ENCODE peak calls at places on chromosomes 13 and 19, in four cellular contexts. X is osteoblast, U is right atrium auricular region, P is PC-3. J is an unnamed sample.

GRCh38 chr19:39506944-39507714 is 7.8 kb upstream of the SELENOV start:
- DNase-seq in X (peak), U (no peak), P (peak), J (peak)

GRCh38 chr13:36882829-36883390 is 37.1 kb downstream of the SMAD9 start:
- DNase-seq in X (no peak), U (no peak), P (no peak), J (no peak)

GRCh38 chr13:51793570-51794273 is 10.2 kb downstream of the DHRS12 start:
- DNase-seq in X (peak), U (no peak), P (peak), J (peak)

GRCh38 chr19:33639034-33639681 is 17.4 kb downstream of the CHST8 start:
- DNase-seq in X (no peak), U (no peak), P (no peak), J (no peak)

GRCh38 chr13:38417241-38417640 is 67.6 kb downstream of the UFM1 start:
- DNase-seq in X (no peak), U (no peak), P (peak), J (peak)

GRCh38 chr19:31592456-31592855 is 243.2 kb upstream of the TSHZ3 start:
- DNase-seq in X (no peak), U (no peak), P (no peak), J (no peak)

GRCh38 chr19:47225746-47226425 is 5.1 kb downstream of the BBC3 start:
- DNase-seq in X (peak), U (peak), P (peak), J (peak)

GRCh38 chr13:71577127-71577526 is 289.9 kb downstream of the DACH1 start:
- DNase-seq in X (no peak), U (no peak), P (peak), J (peak)

GRCh38 chr13:101512650-101513049 is 60.2 kb downstream of the ITGBL1 start:
- DNase-seq in X (no peak), U (no peak), P (peak), J (no peak)

GRCh38 chr19:34711890-34712289 is 22.2 kb upstream of the ZNF181 start:
- DNase-seq in X (no peak), U (no peak), P (no peak), J (no peak)

GRCh38 chr19:13118424-13119193 is 545 bp downstream of the NACC1 start:
- DNase-seq in X (peak), U (no peak), P (peak), J (peak)

GRCh38 chr13:106467406-106468122 is 67.9 kb downstream of the EFNB2 start:
- DNase-seq in X (no peak), U (no peak), P (no peak), J (no peak)

GRCh38 chr19:51712461-51713081 is 11.2 kb downstream of the HAS1 start:
- DNase-seq in X (no peak), U (no peak), P (peak), J (peak)

GRCh38 chr19:11921852-11922495 is 2.9 kb upstream of the ZNF700 start:
- DNase-seq in X (no peak), U (no peak), P (no peak), J (no peak)

GRCh38 chr13:40230833-40231266 is 435.6 kb downstream of the FOXO1 start:
- DNase-seq in X (peak), U (no peak), P (peak), J (no peak)

GRCh38 chr13:40376296-40376849 is 290.1 kb downstream of the FOXO1 start:
- DNase-seq in X (no peak), U (no peak), P (no peak), J (no peak)

GRCh38 chr13:29849731-29850212 is 645 bp downstream of the UBL3 start:
- DNase-seq in X (peak), U (peak), P (peak), J (peak)

GRCh38 chr19:17721821-17722220 is 2.5 kb downstream of the MAP1S start:
- DNase-seq in X (peak), U (peak), P (peak), J (no peak)

GRCh38 chr19:53432088-53432661 is 391 bp downstream of the ZNF761 start:
- DNase-seq in X (peak), U (peak), P (peak), J (peak)

GRCh38 chr19:988081-988480 is 3.9 kb downstream of the WDR18 start:
- DNase-seq in X (no peak), U (no peak), P (no peak), J (no peak)

GRCh38 chr13:97975280-97975850 is 21.9 kb downstream of the IPO5 start:
- DNase-seq in X (peak), U (no peak), P (no peak), J (peak)

GRCh38 chr13:25292301-25292700 is 5.0 kb upstream of the MTMR6 start:
- DNase-seq in X (peak), U (no peak), P (peak), J (no peak)

GRCh38 chr19:47675271-47675670 is 38.0 kb upstream of the EHD2 start:
- DNase-seq in X (peak), U (no peak), P (no peak), J (no peak)

GRCh38 chr13:26561636-26562537 is 4.4 kb downstream of the WASF3 start:
- DNase-seq in X (peak), U (no peak), P (no peak), J (no peak)

GRCh38 chr19:49498475-49498874 is 2.2 kb downstream of the RPS11 start:
- DNase-seq in X (no peak), U (no peak), P (no peak), J (no peak)

GRCh38 chr13:49690990-49691886 is at the start of gene EBPL:
- DNase-seq in X (peak), U (peak), P (peak), J (peak)

GRCh38 chr13:23599083-23599925 is 29.1 kb downstream of the TNFRSF19 start:
- DNase-seq in X (no peak), U (no peak), P (peak), J (no peak)

GRCh38 chr13:55553736-55554135 is 1587.0 kb upstream of the PRR20A start:
- DNase-seq in X (no peak), U (no peak), P (no peak), J (no peak)

GRCh38 chr19:4327877-4328242 is 10.8 kb downstream of the STAP2 start:
- DNase-seq in X (no peak), U (no peak), P (no peak), J (no peak)
- H3K27ac ChIP-seq in X (no peak), U (peak), P (no peak), J (no peak)

GRCh38 chr13:99278843-99279242 is 20.7 kb upstream of the GPR18 start:
- DNase-seq in X (no peak), U (no peak), P (no peak), J (no peak)

GRCh38 chr13:99278199-99278598 is 20.0 kb upstream of the GPR18 start:
- DNase-seq in X (no peak), U (no peak), P (no peak), J (no peak)

GRCh38 chr13:99280166-99280565 is 22.0 kb upstream of the GPR18 start:
- DNase-seq in X (peak), U (no peak), P (no peak), J (no peak)

GRCh38 chr13:99282264-99283231 is 24.4 kb upstream of the GPR18 start:
- DNase-seq in X (peak), U (no peak), P (no peak), J (no peak)

GRCh38 chr13:99281811-99282263 is 23.7 kb upstream of the GPR18 start:
- DNase-seq in X (peak), U (peak), P (no peak), J (no peak)
- H3K27ac ChIP-seq in X (peak), U (peak), P (no peak), J (no peak)

GRCh38 chr19:40688294-40688693 is 2.2 kb downstream of the NUMBL start:
- DNase-seq in X (peak), U (no peak), P (no peak), J (no peak)
- H3K27ac ChIP-seq in X (peak), U (peak), P (no peak), J (peak)

GRCh38 chr19:6723108-6723618 is 2.7 kb upstream of the C3 start:
- DNase-seq in X (peak), U (no peak), P (peak), J (no peak)

GRCh38 chr19:6720369-6721112 is at the start of gene C3:
- DNase-seq in X (peak), U (peak), P (no peak), J (peak)

GRCh38 chr19:6721113-6721474 is 644 bp upstream of the C3 start:
- DNase-seq in X (peak), U (no peak), P (no peak), J (no peak)

GRCh38 chr19:6719992-6720368 is 470 bp downstream of the C3 start:
- DNase-seq in X (peak), U (no peak), P (no peak), J (no peak)

GRCh38 chr19:6721773-6722172 is 1.3 kb upstream of the C3 start:
- DNase-seq in X (peak), U (no peak), P (no peak), J (no peak)
- H3K27ac ChIP-seq in X (no peak), U (no peak), P (no peak), J (peak)